ENCODE peak calls at places on chromosome 10, in eight cellular contexts. One of them, this sample, is unnamed.

GRCh38 chr10:103660364-103661197 is 167.1 kb downstream of the NEURL1 start:
- DNase-seq in spleen: peak; percentile 88
- DNase-seq in H1: no peak
- DNase-seq in suprapubic skin: no peak
- DNase-seq in stomach: peak; percentile 48
- DNase-seq in heart left ventricle: peak; percentile 51
- DNase-seq in K562: no peak
- DNase-seq in HepG2: peak; percentile 71
- DNase-seq in this sample: no peak

GRCh38 chr10:97336942-97337719 is 2.6 kb upstream of the FRAT2 start:
- DNase-seq in HepG2: no peak
- DNase-seq in stomach: peak; percentile 58
- DNase-seq in K562: no peak
- DNase-seq in spleen: no peak
- DNase-seq in heart left ventricle: no peak
- DNase-seq in H1: peak; percentile 89
- DNase-seq in suprapubic skin: peak; percentile 80
- DNase-seq in this sample: no peak

GRCh38 chr10:70481831-70482530 is 3.4 kb downstream of the PALD1 start:
- DNase-seq in HepG2: no peak
- DNase-seq in spleen: peak; percentile 84
- DNase-seq in stomach: no peak
- DNase-seq in heart left ventricle: peak; percentile 88
- DNase-seq in K562: no peak
- DNase-seq in H1: no peak
- DNase-seq in suprapubic skin: no peak
- DNase-seq in this sample: peak; percentile 44

GRCh38 chr10:12502526-12503274 is 153.4 kb downstream of the CAMK1D start:
- DNase-seq in H1: no peak
- DNase-seq in suprapubic skin: peak; percentile 59
- DNase-seq in spleen: peak; percentile 47
- DNase-seq in stomach: no peak
- DNase-seq in K562: no peak
- DNase-seq in HepG2: no peak
- DNase-seq in heart left ventricle: no peak
- DNase-seq in this sample: no peak

GRCh38 chr10:76397210-76397881 is 965.9 kb downstream of the LRMDA start:
- DNase-seq in suprapubic skin: no peak
- DNase-seq in heart left ventricle: peak; percentile 76
- DNase-seq in spleen: no peak
- DNase-seq in H1: no peak
- DNase-seq in stomach: no peak
- DNase-seq in K562: no peak
- DNase-seq in HepG2: no peak
- DNase-seq in this sample: no peak

GRCh38 chr10:57222603-57223002 is 861.5 kb upstream of the ZWINT start:
- DNase-seq in K562: no peak
- DNase-seq in heart left ventricle: no peak
- DNase-seq in HepG2: no peak
- DNase-seq in spleen: no peak
- DNase-seq in suprapubic skin: no peak
- DNase-seq in H1: peak; percentile 58
- DNase-seq in stomach: no peak
- DNase-seq in this sample: no peak

GRCh38 chr10:5413012-5413938 is 918 bp downstream of the NET1 start:
- DNase-seq in stomach: no peak
- DNase-seq in suprapubic skin: no peak
- DNase-seq in K562: no peak
- DNase-seq in H1: no peak
- DNase-seq in spleen: no peak
- DNase-seq in heart left ventricle: no peak
- DNase-seq in HepG2: peak; percentile 12
- DNase-seq in this sample: no peak

GRCh38 chr10:20596065-20596760 is 300.9 kb downstream of the NEBL start:
- DNase-seq in HepG2: no peak
- DNase-seq in heart left ventricle: no peak
- DNase-seq in K562: no peak
- DNase-seq in suprapubic skin: no peak
- DNase-seq in stomach: no peak
- DNase-seq in spleen: no peak
- DNase-seq in H1: no peak
- DNase-seq in this sample: no peak

GRCh38 chr10:43138757-43139241 is 554 bp downstream of the CSGALNACT2 start:
- DNase-seq in K562: peak; percentile 63
- DNase-seq in H1: no peak
- DNase-seq in HepG2: no peak
- DNase-seq in suprapubic skin: no peak
- DNase-seq in stomach: no peak
- DNase-seq in spleen: peak; percentile 85
- DNase-seq in heart left ventricle: no peak
- DNase-seq in this sample: no peak

GRCh38 chr10:104049497-104050250 is 36.0 kb downstream of the COL17A1 start:
- DNase-seq in HepG2: no peak
- DNase-seq in heart left ventricle: no peak
- DNase-seq in stomach: no peak
- DNase-seq in spleen: no peak
- DNase-seq in H1: no peak
- DNase-seq in K562: no peak
- DNase-seq in suprapubic skin: no peak
- DNase-seq in this sample: no peak

GRCh38 chr10:62492012-62492869 is 118.1 kb downstream of the ZNF365 start:
- DNase-seq in spleen: no peak
- DNase-seq in K562: peak; percentile 7
- DNase-seq in suprapubic skin: no peak
- DNase-seq in H1: no peak
- DNase-seq in HepG2: peak; percentile 16
- DNase-seq in stomach: no peak
- DNase-seq in heart left ventricle: no peak
- DNase-seq in this sample: peak; percentile 21

GRCh38 chr10:59708816-59709471 is 706 bp downstream of the SLC16A9 start:
- DNase-seq in K562: peak; percentile 20
- DNase-seq in stomach: no peak
- DNase-seq in heart left ventricle: peak; percentile 34
- DNase-seq in spleen: peak; percentile 80
- DNase-seq in HepG2: no peak
- DNase-seq in suprapubic skin: no peak
- DNase-seq in H1: no peak
- DNase-seq in this sample: peak; percentile 39

GRCh38 chr10:95264227-95265051 is 26.4 kb downstream of the PDLIM1 start:
- DNase-seq in H1: peak; percentile 57
- DNase-seq in heart left ventricle: no peak
- DNase-seq in suprapubic skin: no peak
- DNase-seq in K562: no peak
- DNase-seq in stomach: no peak
- DNase-seq in HepG2: no peak
- DNase-seq in spleen: no peak
- DNase-seq in this sample: no peak

GRCh38 chr10:95266674-95267095 is 24.1 kb downstream of the PDLIM1 start:
- DNase-seq in HepG2: peak; percentile 76
- DNase-seq in K562: peak; percentile 72
- DNase-seq in stomach: no peak
- DNase-seq in spleen: no peak
- DNase-seq in suprapubic skin: no peak
- DNase-seq in H1: no peak
- DNase-seq in heart left ventricle: no peak
- DNase-seq in this sample: no peak

GRCh38 chr10:95265572-95265971 is 25.2 kb downstream of the PDLIM1 start:
- DNase-seq in spleen: no peak
- DNase-seq in K562: no peak
- DNase-seq in H1: no peak
- DNase-seq in heart left ventricle: no peak
- DNase-seq in suprapubic skin: no peak
- DNase-seq in HepG2: no peak
- DNase-seq in stomach: no peak
- DNase-seq in this sample: no peak

GRCh38 chr10:95268438-95268837 is 22.4 kb downstream of the PDLIM1 start:
- DNase-seq in stomach: no peak
- DNase-seq in HepG2: no peak
- DNase-seq in spleen: no peak
- DNase-seq in H1: no peak
- DNase-seq in K562: no peak
- DNase-seq in suprapubic skin: peak; percentile 70
- DNase-seq in heart left ventricle: peak; percentile 66
- DNase-seq in this sample: peak; percentile 57

GRCh38 chr10:95267261-95267660 is 23.5 kb downstream of the PDLIM1 start:
- DNase-seq in heart left ventricle: no peak
- DNase-seq in K562: no peak
- DNase-seq in HepG2: no peak
- DNase-seq in H1: no peak
- DNase-seq in suprapubic skin: no peak
- DNase-seq in spleen: no peak
- DNase-seq in stomach: no peak
- DNase-seq in this sample: no peak
- H3K4me1 ChIP-seq in heart left ventricle: peaks cover 12% of the 10 kb centered on the region
- H3K4me1 ChIP-seq in K562: no peaks in the 10 kb centered on the region
- H3K4me1 ChIP-seq in HepG2: peaks cover 52% of the 10 kb centered on the region
- H3K4me1 ChIP-seq in H1: peaks cover 16% of the 10 kb centered on the region
- H3K4me1 ChIP-seq in suprapubic skin: peaks cover 27% of the 10 kb centered on the region
- H3K4me1 ChIP-seq in spleen: peaks cover 19% of the 10 kb centered on the region
- H3K4me1 ChIP-seq in stomach: peaks cover 43% of the 10 kb centered on the region
- H3K4me1 ChIP-seq in this sample: peaks cover 70% of the 10 kb centered on the region

GRCh38 chr10:132787253-132788179 is 1.6 kb upstream of the NKX6-2 start:
- DNase-seq in heart left ventricle: no peak
- DNase-seq in spleen: no peak
- DNase-seq in stomach: no peak
- DNase-seq in HepG2: no peak
- DNase-seq in K562: no peak
- DNase-seq in suprapubic skin: no peak
- DNase-seq in H1: no peak
- DNase-seq in this sample: peak; percentile 72

GRCh38 chr10:132788180-132788830 is 2.4 kb upstream of the NKX6-2 start:
- DNase-seq in spleen: no peak
- DNase-seq in HepG2: no peak
- DNase-seq in H1: no peak
- DNase-seq in heart left ventricle: no peak
- DNase-seq in K562: no peak
- DNase-seq in stomach: peak; percentile 49
- DNase-seq in suprapubic skin: no peak
- DNase-seq in this sample: peak; percentile 81

GRCh38 chr10:132785433-132786278 is at the start of gene NKX6-2:
- DNase-seq in heart left ventricle: no peak
- DNase-seq in spleen: no peak
- DNase-seq in suprapubic skin: no peak
- DNase-seq in stomach: no peak
- DNase-seq in HepG2: no peak
- DNase-seq in H1: no peak
- DNase-seq in K562: no peak
- DNase-seq in this sample: no peak

GRCh38 chr10:132786279-132786528 is 257 bp upstream of the NKX6-2 start:
- DNase-seq in suprapubic skin: no peak
- DNase-seq in HepG2: no peak
- DNase-seq in heart left ventricle: no peak
- DNase-seq in stomach: no peak
- DNase-seq in K562: no peak
- DNase-seq in H1: no peak
- DNase-seq in spleen: no peak
- DNase-seq in this sample: no peak

DNA sequence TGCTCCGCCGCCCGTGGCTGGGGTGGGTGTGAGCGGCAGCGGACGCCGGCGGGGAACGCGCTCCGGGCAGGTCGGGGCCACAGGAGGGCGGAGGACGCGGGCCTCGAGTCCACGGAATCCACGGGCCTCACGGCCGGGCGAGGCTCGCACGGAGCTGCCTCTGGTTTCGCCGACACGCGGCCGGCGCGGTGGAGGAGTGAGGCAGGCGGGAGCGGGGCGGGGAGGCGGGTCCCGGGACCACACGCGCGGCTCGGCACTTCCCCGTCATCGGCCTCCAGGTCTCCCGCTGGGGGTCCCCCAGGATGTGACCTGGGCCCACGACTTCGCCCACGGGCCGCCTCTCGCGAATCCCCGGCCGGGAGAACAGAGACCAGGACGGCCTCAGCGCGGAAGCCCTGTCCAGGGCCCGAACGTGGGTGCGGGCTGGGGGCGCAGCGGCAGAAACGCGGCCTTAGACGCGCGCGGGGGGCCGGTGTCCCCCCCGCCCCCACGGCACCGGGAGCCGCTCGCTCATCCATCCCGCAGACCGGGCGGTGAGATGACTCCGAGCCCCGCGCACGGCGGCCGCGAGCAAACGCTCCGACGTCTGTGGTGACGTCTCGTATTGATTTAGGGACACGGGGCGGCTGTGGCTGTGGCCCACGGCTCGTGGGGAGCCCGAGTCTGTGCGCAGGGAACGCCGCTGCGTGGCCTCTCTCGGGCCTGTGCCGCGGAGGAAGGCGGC is 744 bp upstream of the NKX6-2 start:
- DNase-seq in stomach: no peak
- DNase-seq in H1: no peak
- DNase-seq in spleen: no peak
- DNase-seq in suprapubic skin: no peak
- DNase-seq in HepG2: no peak
- DNase-seq in K562: no peak
- DNase-seq in heart left ventricle: no peak
- DNase-seq in this sample: no peak
- H3K27me3 ChIP-seq in stomach: peaks cover 51% of the 10 kb centered on the region
- H3K27me3 ChIP-seq in H1: peaks cover 90% of the 10 kb centered on the region
- H3K27me3 ChIP-seq in spleen: peaks cover 55% of the 10 kb centered on the region
- H3K27me3 ChIP-seq in suprapubic skin: peaks cover 78% of the 10 kb centered on the region
- H3K27me3 ChIP-seq in HepG2: peaks cover 45% of the 10 kb centered on the region
- H3K27me3 ChIP-seq in K562: no peaks in the 10 kb centered on the region
- H3K27me3 ChIP-seq in heart left ventricle: peaks cover 51% of the 10 kb centered on the region
- H3K27me3 ChIP-seq in this sample: peaks cover 54% of the 10 kb centered on the region

GRCh38 chr10:58334817-58335305 is at the start of gene UBE2D1:
- DNase-seq in K562: peak; percentile 86
- DNase-seq in heart left ventricle: peak; percentile 94
- DNase-seq in suprapubic skin: peak; percentile 91
- DNase-seq in stomach: peak; percentile 93
- DNase-seq in H1: peak; percentile 47
- DNase-seq in HepG2: peak; percentile 63
- DNase-seq in spleen: peak; percentile 98
- DNase-seq in this sample: peak; percentile 99
- TF ChIP-seq POLR2A in K562: peak; percentile 90
- TF ChIP-seq POLR2A in heart left ventricle: peak; percentile 46
- TF ChIP-seq POLR2A in suprapubic skin: peak; percentile 85
- TF ChIP-seq POLR2A in stomach: no peak
- TF ChIP-seq POLR2A in H1: peak; percentile 88
- TF ChIP-seq POLR2A in HepG2: peak; percentile 82
- TF ChIP-seq POLR2A in spleen: peak; percentile 96
- TF ChIP-seq POLR2A in this sample: peak; percentile 91

DNA sequence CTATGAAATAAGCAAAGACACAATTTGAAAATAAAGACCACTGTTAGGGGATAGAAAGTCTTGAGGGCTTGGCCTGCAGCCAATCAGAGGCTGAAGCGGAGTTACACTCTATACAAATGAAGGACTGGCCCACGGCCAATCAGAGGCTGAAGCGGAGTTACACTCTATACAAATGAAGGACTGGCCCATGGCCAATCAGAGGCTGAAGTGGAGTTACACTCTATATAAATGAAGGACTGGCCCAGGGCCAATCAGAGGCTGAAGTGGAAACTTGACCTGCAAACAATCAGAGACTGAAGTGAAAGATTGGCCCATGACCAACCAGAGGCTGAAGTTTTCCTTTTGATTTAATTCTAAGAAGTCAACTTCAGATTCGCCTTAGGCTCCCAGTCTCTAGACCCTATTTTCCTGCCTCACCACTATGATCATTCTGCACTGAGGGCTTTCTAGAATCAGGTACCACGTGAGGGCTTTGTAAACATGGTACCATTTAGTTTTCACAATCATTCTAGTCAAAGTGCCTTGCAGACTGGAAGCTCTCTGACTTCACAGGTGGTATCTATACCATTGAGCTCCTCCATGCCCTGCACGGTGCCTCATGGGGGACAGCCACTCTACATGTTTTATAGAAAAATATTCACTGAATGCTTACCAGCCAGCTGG is 106.6 kb downstream of the ABLIM1 start:
- DNase-seq in K562: no peak
- DNase-seq in suprapubic skin: no peak
- DNase-seq in HepG2: no peak
- DNase-seq in heart left ventricle: peak; percentile 82
- DNase-seq in H1: no peak
- DNase-seq in spleen: no peak
- DNase-seq in stomach: peak; percentile 96
- DNase-seq in this sample: peak; percentile 79
- H3K4me1 ChIP-seq in K562: no peaks in the 10 kb centered on the region
- H3K4me1 ChIP-seq in suprapubic skin: peaks cover 33% of the 10 kb centered on the region
- H3K4me1 ChIP-seq in HepG2: peaks cover 19% of the 10 kb centered on the region
- H3K4me1 ChIP-seq in heart left ventricle: peaks cover 29% of the 10 kb centered on the region
- H3K4me1 ChIP-seq in H1: peaks cover 4% of the 10 kb centered on the region
- H3K4me1 ChIP-seq in spleen: no peaks in the 10 kb centered on the region
- H3K4me1 ChIP-seq in stomach: peaks cover 42% of the 10 kb centered on the region
- H3K4me1 ChIP-seq in this sample: peaks cover 20% of the 10 kb centered on the region

This sample was measured in upper lobe of left lung.